ENCODE peak calls at places on chromosomes 3 and 15, in ten cellular contexts. H, N, A, J, E, Y, I, P, W and C are unnamed samples.

GRCh38 chr3:9701711-9702110 is 1.9 kb upstream of the CPNE9 start:
- DNase-seq in I (no peak), A (no peak), E (no peak), H (no peak), N (no peak), J (no peak), W (no peak), P (no peak), Y (no peak), C (no peak)

GRCh38 chr3:171791695-171792082 is 18.6 kb downstream of the PLD1 start:
- DNase-seq in I (no peak), W (no peak), N (no peak), P (peak), E (no peak), J (no peak), Y (no peak), H (no peak), A (no peak), C (no peak)

GRCh38 chr3:155352900-155353490 is 59.5 kb upstream of the STRIT1 start:
- DNase-seq in J (no peak), N (no peak), I (no peak), E (no peak), P (no peak), H (no peak), Y (peak), A (no peak), W (no peak), C (no peak)

GRCh38 chr3:118501152-118501551 is 533.5 kb downstream of the IGSF11 start:
- DNase-seq in A (peak), W (peak), E (peak), H (no peak), I (no peak), J (peak), P (peak), N (peak), Y (no peak), C (no peak)

GRCh38 chr15:87687176-87687890 is 569.2 kb downstream of the NTRK3 start:
- DNase-seq in J (no peak), N (no peak), A (no peak), E (no peak), H (no peak), Y (no peak), I (no peak), P (no peak), W (no peak), C (no peak)

GRCh38 chr3:8324727-8325126 is 176.9 kb upstream of the LMCD1 start:
- DNase-seq in H (peak), A (no peak), Y (peak), J (no peak), P (peak), N (no peak), I (peak), W (peak), E (no peak), C (peak)

GRCh38 chr3:64445318-64446300 is 220.3 kb upstream of the PRICKLE2 start:
- DNase-seq in Y (no peak), E (no peak), N (no peak), I (no peak), A (peak), W (no peak), J (peak), H (no peak), P (peak), C (no peak)

GRCh38 chr3:20256144-20256543 is 70.1 kb upstream of the SGO1 start:
- DNase-seq in J (no peak), P (no peak), W (no peak), N (no peak), I (no peak), H (no peak), Y (no peak), E (no peak), A (no peak), C (no peak)

GRCh38 chr3:197204729-197205128 is 93.7 kb downstream of the DLG1 start:
- DNase-seq in P (no peak), J (no peak), Y (no peak), N (no peak), A (no peak), E (no peak), W (no peak), I (no peak), H (no peak), C (no peak)

GRCh38 chr15:74041777-74042435 is 40.4 kb downstream of the GOLGA6A start:
- DNase-seq in A (no peak), I (no peak), N (no peak), Y (no peak), W (no peak), P (no peak), H (no peak), J (no peak), E (no peak), C (no peak)

GRCh38 chr3:61945657-61946056 is 384.3 kb downstream of the PTPRG start:
- DNase-seq in E (no peak), Y (no peak), N (no peak), W (no peak), A (no peak), H (no peak), I (no peak), J (no peak), P (no peak), C (no peak)

GRCh38 chr15:66067687-66068086 is 185.9 kb downstream of the MEGF11 start:
- DNase-seq in W (no peak), A (no peak), N (no peak), H (no peak), J (no peak), P (no peak), Y (no peak), I (no peak), E (no peak), C (no peak)

GRCh38 chr3:63467392-63467791 is 185.1 kb upstream of the SNTN start:
- DNase-seq in P (no peak), I (no peak), H (no peak), A (no peak), J (no peak), E (no peak), W (no peak), N (no peak), Y (no peak), C (no peak)

GRCh38 chr3:147807773-147808172 is 398.6 kb downstream of the ZIC1 start:
- DNase-seq in W (no peak), I (no peak), A (no peak), J (no peak), N (no peak), Y (no peak), P (no peak), E (no peak), H (no peak), C (no peak)

GRCh38 chr15:92120082-92120481 is 266.6 kb downstream of the SLCO3A1 start:
- DNase-seq in A (no peak), E (no peak), Y (no peak), I (no peak), H (no peak), N (no peak), W (no peak), J (no peak), P (no peak), C (no peak)

GRCh38 chr3:170865209-170866094 is 4.5 kb downstream of the RPL22L1 start:
- DNase-seq in N (no peak), H (no peak), A (no peak), P (no peak), I (no peak), W (no peak), Y (no peak), J (no peak), E (no peak), C (no peak)

GRCh38 chr15:75831806-75832102 is 11.5 kb upstream of the UBE2Q2 start:
- DNase-seq in E (no peak), Y (no peak), I (no peak), W (no peak), H (no peak), A (no peak), J (no peak), N (no peak), P (no peak), C (no peak)
- H3K4me3 ChIP-seq in E (no peak), Y (no peak), I (no peak), W (no peak), H (no peak), A (no peak), J (no peak), N (no peak), P (no peak), C (no peak)

GRCh38 chr3:195892105-195892354 is 16.3 kb downstream of the TNK2 start:
- DNase-seq in H (no peak), E (no peak), N (no peak), J (no peak), P (no peak), A (peak), I (no peak), W (no peak), Y (no peak), C (no peak)
- H3K27ac ChIP-seq in H (no peak), E (peak), N (peak), J (no peak), P (peak), A (peak), I (no peak), W (peak), Y (no peak), C (no peak)

DNA sequence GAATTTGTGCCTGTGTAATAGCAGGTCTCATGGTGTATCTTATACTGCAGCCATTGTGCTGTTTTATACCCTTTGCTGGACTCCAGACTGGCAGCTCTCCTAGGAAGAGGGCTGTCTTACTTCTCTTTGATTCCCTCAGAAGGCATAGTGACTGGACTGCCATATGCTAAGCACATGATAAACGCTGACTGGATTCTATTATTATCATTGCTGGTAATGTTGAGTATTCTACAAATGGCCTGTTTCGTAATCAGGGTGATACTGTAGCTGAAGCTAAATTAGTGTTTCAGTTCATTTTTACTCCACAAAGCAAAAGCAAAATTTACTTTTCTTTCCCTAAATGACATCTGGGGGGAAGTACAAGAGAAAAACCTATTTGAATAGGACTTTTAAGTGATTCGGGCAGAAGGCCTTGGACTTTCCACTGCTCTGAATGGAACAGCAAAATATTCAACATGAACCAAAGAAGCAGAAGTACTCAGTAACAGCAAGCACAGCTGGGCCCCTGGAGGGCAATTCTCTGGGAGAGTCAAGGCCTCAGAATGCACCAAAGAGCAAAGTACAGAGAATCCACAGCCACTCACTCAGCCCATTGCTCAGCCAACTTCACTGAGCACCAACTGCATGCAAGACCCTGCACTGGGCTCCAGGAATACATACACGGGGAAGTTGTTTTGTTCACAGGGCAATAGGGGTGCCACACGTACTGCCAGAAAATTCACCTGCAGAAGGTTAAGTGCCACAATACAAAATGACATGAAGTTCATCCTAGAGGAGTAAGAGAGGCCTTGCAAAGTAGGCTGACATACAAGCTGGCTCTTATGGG is 7.9 kb upstream of the BCL2A1 start:
- DNase-seq in H (peak), Y (no peak), W (no peak), J (no peak), A (no peak), P (no peak), E (no peak), I (no peak), N (no peak), C (no peak)
- H3K4me3 ChIP-seq in H (no peak), Y (no peak), W (no peak), J (no peak), A (no peak), P (no peak), E (no peak), I (no peak), N (no peak), C (no peak)

DNA sequence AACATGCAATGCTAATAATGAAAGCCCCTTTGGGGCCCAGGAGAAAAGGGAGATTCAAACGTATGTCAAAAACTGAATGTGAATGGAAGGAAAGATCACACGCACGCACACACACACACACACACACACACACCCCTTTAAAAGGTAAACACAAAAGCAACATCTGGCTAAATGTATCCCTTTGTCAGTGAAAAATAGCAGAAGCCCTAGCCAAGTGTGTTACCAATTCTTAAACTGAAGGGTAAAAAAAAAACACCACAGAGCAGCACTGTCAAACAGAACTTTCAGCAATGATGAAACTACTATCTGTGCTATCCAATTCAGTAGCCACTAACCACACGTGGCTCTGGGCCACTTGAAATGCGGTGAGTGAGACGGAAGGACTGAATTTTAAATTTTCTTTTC is 4.9 kb downstream of the RFTN1 start:
- DNase-seq in H (no peak), A (no peak), N (no peak), J (no peak), W (no peak), E (no peak), Y (no peak), I (no peak), P (no peak), C (no peak)
- H3K27ac ChIP-seq in H (no peak), A (no peak), N (no peak), J (no peak), W (no peak), E (peak), Y (peak), I (peak), P (no peak), C (no peak)

DNA sequence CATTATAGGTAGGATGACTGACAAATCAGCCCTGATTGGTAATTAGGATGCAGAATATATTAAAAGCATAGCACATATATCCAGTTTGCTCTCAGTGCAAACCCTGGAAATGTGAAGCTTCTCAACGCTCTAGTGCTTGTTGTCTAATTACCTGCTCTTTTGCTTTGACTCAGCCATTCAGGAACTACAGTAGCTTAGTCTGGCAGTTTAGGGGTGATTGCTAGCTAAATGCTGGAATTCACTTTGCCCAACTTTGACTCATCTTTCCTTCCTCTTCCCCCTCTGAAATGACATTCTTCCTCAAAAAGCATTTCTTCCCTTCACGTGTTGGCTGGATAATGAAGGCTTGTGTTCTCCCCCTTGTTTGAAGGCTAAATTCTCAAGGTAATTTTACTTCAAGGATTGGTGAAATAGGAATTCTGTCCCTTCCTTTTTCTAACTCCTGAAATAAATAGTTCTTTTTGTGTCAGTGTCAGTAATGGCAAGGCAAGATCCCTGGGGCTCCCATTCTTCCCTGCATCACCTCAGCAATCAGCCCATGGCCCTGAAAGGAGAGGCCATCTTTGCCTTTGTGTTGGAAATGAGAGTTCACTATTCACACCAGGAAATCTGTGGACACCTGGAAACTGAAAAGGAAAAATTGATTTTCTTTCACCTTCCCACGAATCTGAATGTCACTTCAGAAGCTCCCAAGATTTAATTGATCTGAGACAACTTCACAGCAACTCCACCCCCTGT is 103.6 kb downstream of the ECT2 start:
- DNase-seq in N (no peak), E (no peak), Y (no peak), H (no peak), W (no peak), J (no peak), I (no peak), P (no peak), A (no peak), C (no peak)
- H3K4me3 ChIP-seq in N (no peak), E (no peak), Y (no peak), H (no peak), W (no peak), J (no peak), I (no peak), P (no peak), A (no peak), C (no peak)

GRCh38 chr3:126850370-126851085 is 132.4 kb upstream of the PLXNA1 start:
- DNase-seq in H (no peak), N (no peak), I (no peak), P (peak), J (peak), E (no peak), Y (no peak), A (peak), W (peak), C (no peak)
- H3K27ac ChIP-seq in H (no peak), N (no peak), I (no peak), P (peak), J (no peak), E (no peak), Y (no peak), A (peak), W (no peak), C (no peak)